ENCODE peak calls at places on chromosomes 2 and 18, in four cellular contexts. One of them, this sample, is unnamed. For H3K27me3, the result is how much of the 10 kb centered on the place peaks cover.

GRCh38 chr18:67652296-67652695 is 135.8 kb upstream of the DSEL start:
- DNase-seq in mesendoderm: no peak
- DNase-seq in H1: no peak
- DNase-seq in IMR-90: no peak
- DNase-seq in this sample: no peak

GRCh38 chr18:25832008-25832604 is 258.3 kb downstream of the SS18 start:
- DNase-seq in H1: peak
- DNase-seq in mesendoderm: peak
- DNase-seq in IMR-90: peak
- DNase-seq in this sample: peak

GRCh38 chr2:235669269-235669831 is 175.5 kb downstream of the AGAP1 start:
- DNase-seq in H1: peak
- DNase-seq in IMR-90: peak
- DNase-seq in mesendoderm: peak
- DNase-seq in this sample: peak

GRCh38 chr2:240909216-240909974 is 3.3 kb downstream of the CROCC2 start:
- DNase-seq in mesendoderm: no peak
- DNase-seq in H1: no peak
- DNase-seq in IMR-90: no peak
- DNase-seq in this sample: no peak

GRCh38 chr2:105788670-105789290 is 44.1 kb downstream of the NCK2 start:
- DNase-seq in IMR-90: peak
- DNase-seq in mesendoderm: no peak
- DNase-seq in H1: no peak
- DNase-seq in this sample: no peak

GRCh38 chr2:176583530-176584101 is 314.4 kb downstream of the MTX2 start:
- DNase-seq in H1: no peak
- DNase-seq in mesendoderm: no peak
- DNase-seq in IMR-90: peak
- DNase-seq in this sample: no peak

GRCh38 chr2:152598975-152599724 is 118.1 kb downstream of the PRPF40A start:
- DNase-seq in IMR-90: peak
- DNase-seq in mesendoderm: no peak
- DNase-seq in H1: no peak
- DNase-seq in this sample: no peak

GRCh38 chr2:96538487-96539214 is 2.1 kb downstream of the ARID5A start:
- DNase-seq in IMR-90: no peak
- DNase-seq in H1: peak
- DNase-seq in mesendoderm: peak
- DNase-seq in this sample: peak

GRCh38 chr2:159076233-159076632 is 107.8 kb downstream of the TANC1 start:
- DNase-seq in mesendoderm: no peak
- DNase-seq in H1: no peak
- DNase-seq in IMR-90: peak
- DNase-seq in this sample: no peak

GRCh38 chr2:230643576-230644291 is 68.9 kb upstream of the CAB39 start:
- DNase-seq in H1: no peak
- DNase-seq in IMR-90: no peak
- DNase-seq in mesendoderm: no peak
- DNase-seq in this sample: no peak

GRCh38 chr2:228444156-228444555 is 262.7 kb upstream of the SPHKAP start:
- DNase-seq in mesendoderm: no peak
- DNase-seq in H1: no peak
- DNase-seq in IMR-90: no peak
- DNase-seq in this sample: no peak

GRCh38 chr18:12406376-12407111 is 1.2 kb upstream of the PRELID3A start:
- DNase-seq in H1: no peak
- DNase-seq in mesendoderm: no peak
- DNase-seq in IMR-90: no peak
- DNase-seq in this sample: no peak

GRCh38 chr2:228474466-228474865 is 293.0 kb upstream of the SPHKAP start:
- DNase-seq in mesendoderm: peak
- DNase-seq in IMR-90: no peak
- DNase-seq in H1: no peak
- DNase-seq in this sample: no peak

GRCh38 chr2:112623913-112624777 is 21.6 kb upstream of the SLC20A1 start:
- DNase-seq in H1: no peak
- DNase-seq in IMR-90: peak
- DNase-seq in mesendoderm: no peak
- DNase-seq in this sample: no peak

GRCh38 chr2:83787189-83787588 is 671.9 kb downstream of the SUCLG1 start:
- DNase-seq in mesendoderm: peak
- DNase-seq in H1: no peak
- DNase-seq in IMR-90: no peak
- DNase-seq in this sample: no peak

GRCh38 chr2:241035142-241035817 is 36.9 kb downstream of the SNED1 start:
- DNase-seq in mesendoderm: peak
- DNase-seq in H1: no peak
- DNase-seq in IMR-90: no peak
- DNase-seq in this sample: peak

GRCh38 chr2:27915874-27916273 is 25.3 kb downstream of the BABAM2 start:
- DNase-seq in mesendoderm: no peak
- DNase-seq in H1: no peak
- DNase-seq in IMR-90: peak
- DNase-seq in this sample: no peak

GRCh38 chr2:190530211-190530639 is 4.3 kb downstream of the NEMP2 start:
- DNase-seq in mesendoderm: no peak
- DNase-seq in IMR-90: peak
- DNase-seq in H1: no peak
- DNase-seq in this sample: no peak

GRCh38 chr2:42859801-42860200 is 67.4 kb upstream of the HAAO start:
- DNase-seq in mesendoderm: no peak
- DNase-seq in H1: no peak
- DNase-seq in IMR-90: no peak
- DNase-seq in this sample: no peak

GRCh38 chr18:74303936-74304335 is 11.7 kb upstream of the C18orf63 start:
- DNase-seq in H1: no peak
- DNase-seq in IMR-90: peak
- DNase-seq in mesendoderm: no peak
- DNase-seq in this sample: no peak

GRCh38 chr2:74849228-74849892 is 15.4 kb downstream of the HK2 start:
- DNase-seq in mesendoderm: peak
- DNase-seq in IMR-90: peak
- DNase-seq in H1: no peak
- DNase-seq in this sample: peak

GRCh38 chr18:2325308-2325849 is 245.9 kb downstream of the METTL4 start:
- DNase-seq in H1: no peak
- DNase-seq in mesendoderm: peak
- DNase-seq in IMR-90: peak
- DNase-seq in this sample: no peak

GRCh38 chr18:79575891-79576685 is 103.5 kb upstream of the CTDP1 start:
- DNase-seq in IMR-90: peak
- DNase-seq in mesendoderm: no peak
- DNase-seq in H1: no peak
- DNase-seq in this sample: peak

GRCh38 chr2:28454016-28454930 is 41.6 kb upstream of the PLB1 start:
- DNase-seq in H1: no peak
- DNase-seq in IMR-90: peak
- DNase-seq in mesendoderm: no peak
- DNase-seq in this sample: no peak

GRCh38 chr18:10660485-10660884 is 134.7 kb downstream of the NAPG start:
- DNase-seq in mesendoderm: no peak
- DNase-seq in IMR-90: peak
- DNase-seq in H1: no peak
- DNase-seq in this sample: no peak

GRCh38 chr2:212930556-212930955 is 220.9 kb downstream of the IKZF2 start:
- DNase-seq in mesendoderm: no peak
- DNase-seq in IMR-90: no peak
- DNase-seq in H1: no peak
- DNase-seq in this sample: no peak

GRCh38 chr2:162220438-162220837 is 22.8 kb downstream of the FAP start:
- DNase-seq in H1: no peak
- DNase-seq in IMR-90: no peak
- DNase-seq in mesendoderm: no peak
- DNase-seq in this sample: no peak

GRCh38 chr2:70553584-70554337 is at the start of gene TGFA:
- DNase-seq in H1: peak
- DNase-seq in IMR-90: no peak
- DNase-seq in mesendoderm: peak
- DNase-seq in this sample: peak

GRCh38 chr2:158325031-158325781 is 131.3 kb downstream of the CCDC148 start:
- DNase-seq in IMR-90: peak
- DNase-seq in mesendoderm: no peak
- DNase-seq in H1: no peak
- DNase-seq in this sample: no peak

GRCh38 chr2:20614201-20615045 is 36.5 kb downstream of the HS1BP3 start:
- DNase-seq in mesendoderm: peak
- DNase-seq in H1: no peak
- DNase-seq in IMR-90: no peak
- DNase-seq in this sample: peak

GRCh38 chr2:202376460-202377307 is 557 bp downstream of the BMPR2 start:
- DNase-seq in IMR-90: peak
- DNase-seq in mesendoderm: peak
- DNase-seq in H1: no peak
- DNase-seq in this sample: no peak

GRCh38 chr18:31301201-31301655 is 16.7 kb upstream of the DSG1 start:
- DNase-seq in IMR-90: peak
- DNase-seq in mesendoderm: peak
- DNase-seq in H1: peak
- DNase-seq in this sample: peak

GRCh38 chr2:74186038-74186437 is 7.4 kb upstream of the MOB1A start:
- DNase-seq in mesendoderm: no peak
- DNase-seq in H1: no peak
- DNase-seq in IMR-90: no peak
- DNase-seq in this sample: no peak

GRCh38 chr2:64533882-64534281 is 9.8 kb downstream of the AFTPH start:
- DNase-seq in H1: no peak
- DNase-seq in IMR-90: no peak
- DNase-seq in mesendoderm: no peak
- DNase-seq in this sample: no peak

GRCh38 chr2:231710751-231711676 is 2.7 kb downstream of the PTMA start:
- DNase-seq in IMR-90: no peak
- DNase-seq in mesendoderm: peak
- DNase-seq in H1: no peak
- DNase-seq in this sample: no peak

GRCh38 chr2:231708773-231709635 is 679 bp downstream of the PTMA start:
- DNase-seq in mesendoderm: peak
- DNase-seq in H1: no peak
- DNase-seq in IMR-90: peak
- DNase-seq in this sample: no peak

GRCh38 chr2:231709636-231709980 is 1.3 kb downstream of the PTMA start:
- DNase-seq in IMR-90: no peak
- DNase-seq in H1: no peak
- DNase-seq in mesendoderm: no peak
- DNase-seq in this sample: no peak

GRCh38 chr2:231711677-231712461 is 3.5 kb downstream of the PTMA start:
- DNase-seq in mesendoderm: no peak
- DNase-seq in H1: no peak
- DNase-seq in IMR-90: no peak
- DNase-seq in this sample: no peak

GRCh38 chr2:231709981-231710750 is 1.8 kb downstream of the PTMA start:
- DNase-seq in mesendoderm: peak
- DNase-seq in H1: no peak
- DNase-seq in IMR-90: peak
- DNase-seq in this sample: peak
- H3K4ac ChIP-seq in mesendoderm: peak
- H3K4ac ChIP-seq in H1: no peak
- H3K4ac ChIP-seq in IMR-90: peak
- H3K4ac ChIP-seq in this sample: no peak

GRCh38 chr2:238164906-238165287 is 6.1 kb downstream of the ERFE start:
- DNase-seq in mesendoderm: no peak
- DNase-seq in H1: no peak
- DNase-seq in IMR-90: no peak
- DNase-seq in this sample: no peak

GRCh38 chr2:238162516-238163441 is 4.0 kb downstream of the ERFE start:
- DNase-seq in mesendoderm: no peak
- DNase-seq in H1: no peak
- DNase-seq in IMR-90: no peak
- DNase-seq in this sample: no peak

GRCh38 chr2:238162171-238162515 is 3.4 kb downstream of the ERFE start:
- DNase-seq in H1: no peak
- DNase-seq in IMR-90: no peak
- DNase-seq in mesendoderm: no peak
- DNase-seq in this sample: no peak

GRCh38 chr2:238165288-238165921 is 6.6 kb downstream of the ERFE start:
- DNase-seq in H1: no peak
- DNase-seq in IMR-90: no peak
- DNase-seq in mesendoderm: no peak
- DNase-seq in this sample: no peak

DNA sequence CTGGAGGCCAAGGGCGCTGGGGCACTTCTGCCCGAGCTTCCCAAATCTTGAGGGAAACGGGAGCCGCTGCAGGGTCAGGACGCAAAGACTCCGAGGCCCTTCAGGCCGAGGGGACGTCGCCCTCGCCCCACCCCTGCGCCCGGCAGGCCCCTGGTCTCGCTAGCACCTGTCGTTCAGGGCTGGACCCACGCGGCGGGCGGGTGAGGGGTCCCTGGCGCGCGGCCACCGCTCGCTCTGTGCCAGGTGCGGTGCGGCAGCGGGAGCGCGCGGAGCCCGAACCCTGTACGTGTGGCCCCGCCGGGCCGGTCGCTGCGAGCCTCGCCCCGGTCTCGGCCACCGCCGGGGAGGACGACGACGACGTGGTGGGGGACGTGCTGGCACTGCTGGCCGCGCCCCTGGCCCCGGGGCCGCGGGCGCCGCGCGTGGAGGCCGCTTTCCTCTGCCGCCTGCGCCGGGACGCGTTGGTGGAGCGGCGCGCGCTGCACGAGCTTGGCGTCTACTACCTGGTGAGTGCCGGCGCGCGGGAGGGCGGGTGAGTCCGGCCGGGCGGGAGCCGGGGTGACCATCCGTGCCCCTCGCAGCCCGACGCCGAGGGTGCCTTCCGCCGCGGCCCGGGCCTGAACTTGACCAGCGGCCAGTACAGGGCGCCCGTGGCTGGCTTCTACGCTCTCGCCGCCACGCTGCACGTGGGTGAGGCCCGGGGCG is 4.9 kb downstream of the ERFE start:
- DNase-seq in IMR-90: no peak
- DNase-seq in H1: no peak
- DNase-seq in mesendoderm: no peak
- DNase-seq in this sample: peak
- H3K27me3 ChIP-seq in IMR-90: under half
- H3K27me3 ChIP-seq in H1: under half
- H3K27me3 ChIP-seq in mesendoderm: under half
- H3K27me3 ChIP-seq in this sample: under half

GRCh38 chr2:182321096-182321495 is 105.7 kb downstream of the PDE1A start:
- DNase-seq in H1: no peak
- DNase-seq in mesendoderm: no peak
- DNase-seq in IMR-90: no peak
- DNase-seq in this sample: no peak
- H4K5ac ChIP-seq in H1: no peak
- H4K5ac ChIP-seq in mesendoderm: no peak
- H4K5ac ChIP-seq in IMR-90: no peak
- H4K5ac ChIP-seq in this sample: no peak

DNA sequence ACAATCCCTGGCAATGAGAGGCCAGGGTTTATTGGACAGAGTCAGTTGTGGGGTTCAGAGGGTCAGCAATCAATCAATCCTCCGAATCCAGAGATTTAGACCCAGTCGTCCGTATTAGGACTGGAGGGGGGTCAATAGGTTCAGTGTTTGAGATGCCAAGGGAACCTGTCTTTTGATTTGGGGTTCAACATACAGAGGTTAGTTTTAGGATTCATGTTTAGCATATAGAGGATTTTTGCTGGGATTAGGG is 292 bp downstream of the GMPPA start:
- DNase-seq in H1: no peak
- DNase-seq in mesendoderm: no peak
- DNase-seq in IMR-90: no peak
- DNase-seq in this sample: no peak
- H3K4ac ChIP-seq in H1: peak
- H3K4ac ChIP-seq in mesendoderm: peak
- H3K4ac ChIP-seq in IMR-90: peak
- H3K4ac ChIP-seq in this sample: no peak